ENCODE peak calls at places on chromosome 4, in nine cellular contexts. Z is tibial artery, Q is mesothelial cell of epicardium, A is WERI-Rb-1, S is AG04450, J is left ventricle myocardium inferior, F is OCI-LY7, P is neural crest cell, L is ovary. I is an unnamed sample.

GRCh38 chr4:96845798-96846197 is 1005.9 kb downstream of the PDHA2 start:
- DNase-seq in Z (no peak), L (no peak), J (no peak), P (no peak), Q (no peak), F (no peak), S (no peak), A (no peak), I (no peak)

GRCh38 chr4:176610594-176610993 is 182.1 kb downstream of the VEGFC start:
- DNase-seq in Q (no peak), L (no peak), S (no peak), Z (no peak), F (no peak), J (no peak), A (no peak), P (no peak), I (no peak)

GRCh38 chr4:174245714-174246113 is 37.8 kb downstream of the FBXO8 start:
- DNase-seq in P (no peak), Q (no peak), Z (no peak), J (no peak), A (no peak), L (no peak), S (no peak), F (no peak), I (no peak)

GRCh38 chr4:47836655-47837581 is 949 bp downstream of the CORIN start:
- DNase-seq in S (peak; percentile 60), A (peak; percentile 92), Q (peak; percentile 45), L (peak; percentile 72), Z (peak; percentile 81), F (peak; percentile 75), P (peak; percentile 58), J (peak; percentile 85), I (peak; percentile 29)

GRCh38 chr4:1336079-1336478 is 10.9 kb upstream of the UVSSA start:
- DNase-seq in P (no peak), Q (no peak), F (no peak), L (no peak), J (no peak), Z (no peak), S (no peak), A (no peak), I (no peak)

GRCh38 chr4:156898373-156899117 is 73.1 kb downstream of the PDGFC start:
- DNase-seq in Z (no peak), Q (no peak), P (no peak), S (no peak), F (no peak), A (no peak), J (no peak), L (no peak), I (no peak)

GRCh38 chr4:101211146-101211553 is 136.2 kb downstream of the PPP3CA start:
- DNase-seq in P (no peak), F (no peak), A (no peak), Z (no peak), S (no peak), J (no peak), Q (no peak), L (no peak), I (no peak)

GRCh38 chr4:26173619-26174018 is 147.2 kb upstream of the RBPJ start:
- DNase-seq in A (no peak), P (no peak), J (no peak), F (no peak), Z (no peak), S (peak; percentile 84), Q (no peak), L (no peak), I (no peak)

GRCh38 chr4:14309429-14309828 is 681.9 kb upstream of the BOD1L1 start:
- DNase-seq in Q (no peak), Z (no peak), P (no peak), L (no peak), S (no peak), J (no peak), A (no peak), F (no peak), I (no peak)

GRCh38 chr4:73851293-73851692 is 1.8 kb upstream of the PF4V1 start:
- DNase-seq in S (no peak), J (no peak), A (no peak), P (no peak), Z (no peak), F (no peak), Q (no peak), L (no peak), I (no peak)

DNA sequence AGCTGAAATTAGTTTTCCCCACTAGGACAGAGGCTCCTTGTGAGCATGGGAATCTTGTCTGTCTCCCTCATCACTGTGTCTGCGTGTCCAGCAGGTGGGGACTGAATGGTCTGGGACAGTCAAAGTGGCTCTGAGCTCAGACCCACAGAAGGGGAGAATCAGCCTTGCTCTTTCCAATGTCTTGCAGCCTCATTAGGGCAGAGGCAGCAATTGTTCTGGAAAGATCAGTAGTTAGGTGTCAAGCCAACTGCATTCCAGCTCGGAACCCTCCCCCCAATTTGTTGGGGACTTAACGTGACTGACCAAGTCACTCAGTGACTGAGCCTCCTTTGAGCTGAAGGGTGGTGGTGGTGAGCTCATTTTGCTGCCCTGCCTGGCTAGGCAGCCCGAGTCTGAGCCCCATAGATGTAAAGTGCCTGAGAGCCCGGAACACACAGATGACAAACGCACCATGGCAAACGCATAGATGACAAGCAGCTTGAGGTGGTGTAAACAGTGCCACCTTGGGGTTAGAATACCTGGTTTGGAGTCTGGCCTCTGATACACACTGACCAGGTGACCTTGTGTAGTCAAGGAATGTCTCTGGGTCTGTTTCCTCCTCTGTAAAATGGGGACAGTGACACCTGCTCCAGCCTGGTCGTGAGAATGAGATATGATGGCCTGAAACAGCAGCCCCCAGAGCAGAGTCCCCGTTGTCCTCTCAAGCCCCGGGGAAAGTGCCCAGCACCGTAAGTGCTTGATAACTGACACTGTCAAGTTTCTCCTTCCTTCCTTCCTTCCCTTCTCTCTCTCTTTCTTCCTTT is 2.7 kb upstream of the SORCS2 start:
- DNase-seq in F (peak; percentile 13), S (no peak), J (no peak), P (no peak), Q (no peak), L (no peak), A (no peak), Z (peak; percentile 25), I (no peak)
- TF ChIP-seq CTCF in F (peak; percentile 27), S (no peak), J (no peak), P (no peak), Q (no peak), L (no peak), A (peak; percentile 45), Z (no peak), I (no peak)

DNA sequence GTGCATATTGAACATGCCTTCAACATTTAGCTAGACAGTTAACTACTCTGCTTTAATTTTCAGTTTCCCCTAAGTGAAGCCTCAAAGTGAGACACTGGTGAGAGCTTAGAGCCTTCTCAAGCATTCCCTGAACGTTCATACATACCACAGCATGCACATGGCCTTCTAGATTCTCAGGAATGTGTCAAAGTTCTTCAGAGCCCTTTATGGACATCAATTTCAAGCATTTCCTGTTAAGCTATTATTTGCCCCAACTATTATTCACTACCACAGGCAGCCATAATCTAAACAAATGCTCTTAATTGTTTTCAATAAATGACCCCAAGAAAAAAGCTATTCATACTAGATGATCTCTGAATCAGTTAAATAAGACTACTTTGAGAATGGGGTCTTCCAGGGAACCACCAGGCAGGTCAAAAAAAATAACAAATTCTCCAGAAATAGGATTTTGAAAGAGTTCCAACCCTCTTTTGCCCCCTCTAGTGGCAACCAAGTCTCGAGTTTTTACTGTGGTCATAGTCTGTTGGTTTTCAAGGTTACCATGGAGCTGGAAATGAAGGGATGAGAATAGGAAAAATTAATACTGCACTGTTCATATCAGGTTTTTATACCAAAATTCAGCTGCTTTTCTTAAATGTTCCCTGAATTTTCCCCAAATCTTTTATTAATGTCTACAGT is 235.4 kb downstream of the RAB28 start:
- DNase-seq in Q (no peak), S (no peak), Z (no peak), J (no peak), L (no peak), A (peak; percentile 10), P (no peak), F (no peak), I (no peak)
- TF ChIP-seq CTCF in Q (peak; percentile 36), S (no peak), Z (no peak), J (peak; percentile 27), L (no peak), A (peak; percentile 40), P (peak; percentile 50), F (peak; percentile 69), I (no peak)

GRCh38 chr4:81471361-81472248 is at the start of gene RASGEF1B:
- DNase-seq in F (peak; percentile 91), A (peak; percentile 91), J (peak; percentile 90), Q (peak; percentile 77), P (peak; percentile 62), Z (peak; percentile 94), S (peak; percentile 7), L (peak; percentile 87), I (peak; percentile 96)

GRCh38 chr4:81468685-81469084 is 3.0 kb downstream of the RASGEF1B start:
- DNase-seq in Q (no peak), J (no peak), A (no peak), Z (no peak), P (no peak), L (no peak), S (no peak), F (no peak), I (no peak)

GRCh38 chr4:81469774-81470455 is 1.8 kb downstream of the RASGEF1B start:
- DNase-seq in P (no peak), F (no peak), S (no peak), J (no peak), A (no peak), Q (no peak), Z (no peak), L (no peak), I (no peak)

GRCh38 chr4:81472249-81473085 is 760 bp upstream of the RASGEF1B start:
- DNase-seq in A (peak; percentile 36), Q (no peak), L (no peak), J (peak; percentile 30), S (no peak), Z (peak; percentile 73), P (no peak), F (peak; percentile 90), I (no peak)

GRCh38 chr4:81470456-81471327 is 1.0 kb downstream of the RASGEF1B start:
- DNase-seq in P (no peak), J (peak; percentile 48), Z (peak; percentile 72), F (peak; percentile 48), A (peak; percentile 64), L (peak; percentile 45), Q (no peak), S (no peak), I (peak; percentile 44)
- TF ChIP-seq CTCF in P (peak; percentile 7), J (no peak), Z (no peak), F (peak; percentile 50), A (no peak), L (no peak), Q (no peak), S (no peak), I (no peak)

GRCh38 chr4:95156452-95156765 is 392.4 kb downstream of the UNC5C start:
- DNase-seq in F (no peak), J (no peak), Q (no peak), A (no peak), S (no peak), P (no peak), L (no peak), Z (no peak), I (no peak)
- TF ChIP-seq CTCF in F (peak; percentile 58), J (no peak), Q (no peak), A (no peak), S (no peak), P (peak; percentile 1), L (no peak), Z (no peak), I (peak; percentile 21)

DNA sequence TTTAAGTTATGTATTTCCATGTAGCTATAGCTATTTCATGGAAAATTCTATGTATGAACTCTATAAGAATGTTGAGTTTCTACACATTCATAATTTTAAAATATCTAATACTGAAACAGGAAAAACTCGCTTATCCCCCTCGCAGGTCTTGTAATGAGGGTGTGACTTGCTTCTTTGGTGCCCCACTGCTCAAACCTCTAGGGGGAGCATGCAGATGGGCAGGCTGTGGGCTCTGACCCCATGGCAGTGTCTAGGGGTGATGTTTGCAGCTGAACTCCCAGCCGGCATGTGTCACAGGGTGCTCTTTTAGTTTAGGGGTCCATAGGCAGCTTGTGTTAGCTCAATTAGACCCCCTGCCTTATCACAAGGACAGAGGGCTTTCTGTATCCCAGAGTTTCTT is 1825.7 kb upstream of the ADGRL3 start:
- DNase-seq in L (no peak), P (no peak), J (no peak), S (no peak), Q (no peak), Z (no peak), A (no peak), F (no peak), I (no peak)
- TF ChIP-seq CTCF in L (no peak), P (peak; percentile 24), J (no peak), S (no peak), Q (no peak), Z (no peak), A (no peak), F (peak; percentile 21), I (no peak)